ENCODE peak calls at places on chromosomes 7 and 10, in seven cellular contexts. I is hepatocyte, F is cardiac muscle cell, L is stomach, U is mammary epithelial cell, T is spleen, O is AG04450. D is an unnamed sample.

GRCh38 chr10:24873281-24873683 is 79.1 kb downstream of the PRTFDC1 start:
- DNase-seq in L (no peak), O (peak; percentile 88), U (peak; percentile 84), I (peak; percentile 30), T (no peak), F (no peak), D (peak; percentile 8)

GRCh38 chr10:20991526-20991925 is 94.4 kb upstream of the NEBL start:
- DNase-seq in F (no peak), L (no peak), U (no peak), T (no peak), I (no peak), O (no peak), D (no peak)

GRCh38 chr7:129907122-129907741 is 45.5 kb downstream of the UBE2H start:
- DNase-seq in T (no peak), F (no peak), U (no peak), O (no peak), L (no peak), I (no peak), D (no peak)

GRCh38 chr7:101154693-101155102 is 422 bp downstream of the AP1S1 start:
- DNase-seq in L (no peak), O (no peak), T (no peak), F (peak; percentile 30), I (no peak), U (no peak), D (no peak)

GRCh38 chr10:117541909-117542705 is 439 bp upstream of the EMX2 start:
- DNase-seq in I (peak; percentile 69), L (no peak), T (no peak), F (peak; percentile 76), U (no peak), O (no peak), D (no peak)

GRCh38 chr10:34299105-34299611 is 515.9 kb downstream of the PARD3 start:
- DNase-seq in F (no peak), L (no peak), U (peak; percentile 34), I (no peak), T (no peak), O (no peak), D (no peak)

GRCh38 chr7:30900053-30900452 is 11.6 kb upstream of the AQP1 start:
- DNase-seq in F (no peak), U (no peak), I (no peak), T (no peak), O (no peak), L (no peak), D (no peak)

GRCh38 chr7:29239638-29240037 is 45.1 kb downstream of the CHN2 start:
- DNase-seq in O (no peak), L (no peak), U (no peak), F (no peak), T (no peak), I (no peak), D (no peak)

GRCh38 chr10:24731942-24732341 is 8.3 kb upstream of the ARHGAP21 start:
- DNase-seq in I (no peak), O (no peak), T (no peak), L (no peak), F (no peak), U (peak; percentile 82), D (no peak)

GRCh38 chr10:62618576-62619408 is 185.7 kb upstream of the ADO start:
- DNase-seq in U (no peak), O (no peak), T (peak; percentile 74), L (no peak), F (no peak), I (peak; percentile 69), D (no peak)

GRCh38 chr7:139855498-139856270 is 26.6 kb downstream of the TBXAS1 start:
- DNase-seq in O (no peak), L (no peak), I (no peak), T (peak; percentile 81), F (no peak), U (no peak), D (no peak)

GRCh38 chr7:24717694-24718320 is 39.5 kb downstream of the GSDME start:
- DNase-seq in F (no peak), T (peak; percentile 71), U (no peak), L (no peak), O (no peak), I (no peak), D (no peak)

GRCh38 chr10:104824378-104825006 is 183.4 kb downstream of the SORCS3 start:
- DNase-seq in F (peak; percentile 73), L (peak; percentile 26), T (no peak), U (peak; percentile 39), O (no peak), I (peak; percentile 70), D (no peak)

GRCh38 chr7:1227814-1228534 is 4.7 kb upstream of the UNCX start:
- DNase-seq in F (no peak), U (no peak), L (no peak), O (no peak), T (no peak), I (no peak), D (no peak)

GRCh38 chr10:116385994-116386809 is 41.4 kb upstream of the PNLIPRP3 start:
- DNase-seq in U (peak; percentile 33), F (peak; percentile 42), O (no peak), I (peak; percentile 50), T (no peak), L (no peak), D (no peak)

GRCh38 chr7:74164985-74165456 is 9.1 kb upstream of the EIF4H start:
- DNase-seq in F (peak; percentile 65), L (no peak), O (no peak), T (no peak), I (no peak), U (no peak), D (no peak)

GRCh38 chr7:30285531-30286284 is 1.3 kb downstream of the ZNRF2 start:
- DNase-seq in O (no peak), F (peak; percentile 35), U (peak; percentile 72), I (peak; percentile 34), T (peak; percentile 89), L (peak; percentile 46), D (no peak)

GRCh38 chr7:90739731-90740130 is 143.6 kb downstream of the CDK14 start:
- DNase-seq in F (no peak), I (no peak), O (no peak), L (no peak), U (no peak), T (no peak), D (no peak)

GRCh38 chr10:122152544-122152943 is 118.6 kb upstream of the BTBD16 start:
- DNase-seq in L (no peak), O (no peak), U (no peak), I (no peak), T (peak; percentile 54), F (no peak), D (no peak)

GRCh38 chr7:1941464-1942025 is 271.5 kb downstream of the ELFN1 start:
- DNase-seq in L (no peak), I (no peak), F (peak; percentile 27), U (no peak), O (no peak), T (peak; percentile 82), D (no peak)

GRCh38 chr10:4450981-4451501 is 375.0 kb upstream of the AKR1E2 start:
- DNase-seq in F (no peak), L (no peak), T (no peak), O (peak; percentile 52), U (peak; percentile 81), I (no peak), D (no peak)

GRCh38 chr7:2279873-2280272 is 34.4 kb downstream of the SNX8 start:
- DNase-seq in L (no peak), F (no peak), U (no peak), I (no peak), O (no peak), T (no peak), D (no peak)

GRCh38 chr10:11894381-11895107 is 71.4 kb downstream of the PROSER2 start:
- DNase-seq in U (no peak), O (no peak), F (no peak), L (no peak), T (peak; percentile 63), I (no peak), D (no peak)

GRCh38 chr7:84654287-84654686 is 459.7 kb upstream of the SEMA3A start:
- DNase-seq in U (no peak), L (no peak), T (no peak), F (no peak), I (no peak), O (no peak), D (no peak)

GRCh38 chr10:89032141-89032814 is 41.7 kb downstream of the FAS start:
- DNase-seq in F (no peak), L (no peak), O (peak; percentile 65), T (no peak), I (no peak), U (peak; percentile 95), D (no peak)

GRCh38 chr7:155009570-155010157 is 6.7 kb upstream of the PAXIP1 start:
- DNase-seq in I (no peak), O (no peak), U (no peak), L (no peak), T (no peak), F (no peak), D (peak; percentile 51)

GRCh38 chr10:85612833-85613232 is 753.8 kb downstream of the GRID1 start:
- DNase-seq in O (no peak), U (no peak), F (no peak), I (no peak), T (no peak), L (no peak), D (no peak)

DNA sequence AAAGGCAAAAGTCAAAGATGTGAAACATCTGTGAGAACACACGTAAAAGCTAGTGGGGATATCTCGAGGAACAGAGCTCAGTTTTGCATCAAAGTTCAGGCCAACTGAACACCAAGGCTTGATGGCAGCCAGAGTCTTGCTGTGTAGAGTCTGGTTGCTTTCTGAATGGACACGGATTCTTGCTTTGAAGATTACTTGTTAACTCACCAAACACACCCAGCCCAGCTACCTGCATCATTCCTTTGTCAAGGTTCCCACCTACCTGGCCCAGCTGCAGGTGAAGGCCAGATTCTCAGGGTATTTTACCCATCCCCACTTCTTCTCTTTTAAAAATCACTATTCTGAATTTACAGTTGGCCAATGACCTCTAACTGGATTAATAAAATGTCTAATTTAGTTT is 174.4 kb upstream of the PHYHIPL start:
- DNase-seq in O (no peak), I (no peak), U (no peak), L (no peak), T (no peak), F (no peak), D (no peak)
- H3K4me3 ChIP-seq in O (no peak overlapping the region), I (no peak overlapping the region), U (no peak overlapping the region), L (no peak overlapping the region), T (no peak overlapping the region), F (no peak overlapping the region), D (no peak overlapping the region)

GRCh38 chr7:147510913-147511312 is 1079.7 kb upstream of the C7orf33 start:
- DNase-seq in L (no peak), F (no peak), T (no peak), O (no peak), U (peak; percentile 68), I (no peak), D (no peak)
- H3K27me3 ChIP-seq in L (no peaks in the 10 kb centered on the region), F (no peaks in the 10 kb centered on the region), T (no peaks in the 10 kb centered on the region), O (no peaks in the 10 kb centered on the region), U (no peaks in the 10 kb centered on the region), I (no peaks in the 10 kb centered on the region), D (no peaks in the 10 kb centered on the region)

DNA sequence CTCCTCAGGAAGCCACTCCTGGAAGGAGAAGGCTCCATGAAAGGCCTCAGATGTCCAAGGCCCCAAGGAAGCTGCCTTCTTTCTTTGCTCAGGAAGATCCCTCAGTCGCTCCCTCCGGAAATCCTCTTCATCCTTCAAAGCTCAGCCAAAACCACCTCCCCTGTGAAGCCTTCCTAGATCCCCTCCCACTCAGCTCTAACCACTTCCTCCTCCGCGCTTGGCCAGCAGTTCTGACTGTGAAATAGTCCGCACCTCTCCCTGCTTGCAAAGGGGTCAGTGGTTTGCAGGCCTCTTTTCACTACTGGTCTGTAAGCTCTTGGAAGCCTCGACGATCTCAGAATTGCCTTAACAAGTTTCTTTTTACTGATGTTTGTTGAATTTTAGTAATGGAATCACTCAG is 23.9 kb downstream of the PYROXD2 start:
- DNase-seq in L (no peak), O (no peak), I (no peak), T (no peak), F (no peak), U (no peak), D (no peak)
- H3K4me3 ChIP-seq in L (no peak overlapping the region), O (no peak overlapping the region), I (no peak overlapping the region), T (no peak overlapping the region), F (no peak overlapping the region), U (no peak overlapping the region), D (no peak overlapping the region)

GRCh38 chr7:128781851-128782250 is 6.3 kb upstream of the OPN1SW start:
- DNase-seq in T (no peak), U (no peak), L (no peak), I (no peak), F (no peak), O (no peak), D (no peak)
- H3K27me3 ChIP-seq in T (no peaks in the 10 kb centered on the region), U (no peaks in the 10 kb centered on the region), L (no peaks in the 10 kb centered on the region), I (no peaks in the 10 kb centered on the region), F (no peaks in the 10 kb centered on the region), O (peaks cover 7% of the 10 kb centered on the region), D (no peaks in the 10 kb centered on the region)